ENCODE peak calls at places on chromosomes 1 and 21, in nine cellular contexts. M is astrocyte, N is body of pancreas, W is heart right ventricle, R is sigmoid colon, H is SK-N-SH, L is ovary, K is IMR-90, B is BJ. V is an unnamed sample. For H3K27me3, the result is how much of the 10 kb centered on the place peaks cover.

GRCh38 chr1:170495006-170495405 is 37.0 kb upstream of the GORAB start:
- DNase-seq in M (peak), N (no peak), W (no peak), R (no peak), H (no peak), L (no peak), K (peak), B (no peak), V (no peak)

GRCh38 chr21:15241997-15242767 is 177.4 kb upstream of the NRIP1 start:
- DNase-seq in M (no peak), N (no peak), W (no peak), R (no peak), H (no peak), L (no peak), K (no peak), B (no peak), V (no peak)

GRCh38 chr1:247211339-247211738 is 39.5 kb upstream of the ZNF124 start:
- DNase-seq in M (no peak), N (no peak), W (no peak), R (no peak), H (no peak), L (no peak), K (no peak), B (no peak), V (no peak)

GRCh38 chr1:37485902-37486679 is 11.7 kb downstream of the ZC3H12A start:
- DNase-seq in M (no peak), N (peak), W (no peak), R (no peak), H (peak), L (no peak), K (no peak), B (no peak), V (no peak)

GRCh38 chr1:221169447-221169889 is 290.2 kb downstream of the HLX start:
- DNase-seq in M (peak), N (no peak), W (no peak), R (no peak), H (no peak), L (no peak), K (peak), B (no peak), V (no peak)

GRCh38 chr1:214441119-214441518 is 110.3 kb downstream of the PTPN14 start:
- DNase-seq in M (peak), N (no peak), W (no peak), R (no peak), H (no peak), L (no peak), K (peak), B (peak), V (no peak)

GRCh38 chr1:54681396-54681795 is 34.3 kb upstream of the TTC4 start:
- DNase-seq in M (no peak), N (no peak), W (no peak), R (no peak), H (peak), L (no peak), K (peak), B (no peak), V (no peak)

GRCh38 chr1:212712451-212713303 is 13.0 kb upstream of the BATF3 start:
- DNase-seq in M (peak), N (no peak), W (no peak), R (no peak), H (no peak), L (no peak), K (peak), B (peak), V (no peak)

GRCh38 chr1:67766117-67766978 is 66.9 kb downstream of the GNG12 start:
- DNase-seq in M (peak), N (peak), W (peak), R (no peak), H (peak), L (peak), K (peak), B (peak), V (no peak)

GRCh38 chr1:155646307-155646706 is 36.3 kb downstream of the MSTO1 start:
- DNase-seq in M (no peak), N (peak), W (no peak), R (peak), H (no peak), L (no peak), K (peak), B (no peak), V (no peak)

GRCh38 chr1:2874207-2875165 is 73.0 kb upstream of the TTC34 start:
- DNase-seq in M (no peak), N (peak), W (no peak), R (no peak), H (no peak), L (peak), K (no peak), B (no peak), V (no peak)

GRCh38 chr21:42317341-42317741 is 2.1 kb upstream of the TFF3 start:
- DNase-seq in M (no peak), N (no peak), W (no peak), R (no peak), H (no peak), L (no peak), K (no peak), B (no peak), V (no peak)

GRCh38 chr1:3315991-3316943 is 138.2 kb upstream of the ARHGEF16 start:
- DNase-seq in M (no peak), N (no peak), W (no peak), R (no peak), H (no peak), L (no peak), K (no peak), B (no peak), V (no peak)

DNA sequence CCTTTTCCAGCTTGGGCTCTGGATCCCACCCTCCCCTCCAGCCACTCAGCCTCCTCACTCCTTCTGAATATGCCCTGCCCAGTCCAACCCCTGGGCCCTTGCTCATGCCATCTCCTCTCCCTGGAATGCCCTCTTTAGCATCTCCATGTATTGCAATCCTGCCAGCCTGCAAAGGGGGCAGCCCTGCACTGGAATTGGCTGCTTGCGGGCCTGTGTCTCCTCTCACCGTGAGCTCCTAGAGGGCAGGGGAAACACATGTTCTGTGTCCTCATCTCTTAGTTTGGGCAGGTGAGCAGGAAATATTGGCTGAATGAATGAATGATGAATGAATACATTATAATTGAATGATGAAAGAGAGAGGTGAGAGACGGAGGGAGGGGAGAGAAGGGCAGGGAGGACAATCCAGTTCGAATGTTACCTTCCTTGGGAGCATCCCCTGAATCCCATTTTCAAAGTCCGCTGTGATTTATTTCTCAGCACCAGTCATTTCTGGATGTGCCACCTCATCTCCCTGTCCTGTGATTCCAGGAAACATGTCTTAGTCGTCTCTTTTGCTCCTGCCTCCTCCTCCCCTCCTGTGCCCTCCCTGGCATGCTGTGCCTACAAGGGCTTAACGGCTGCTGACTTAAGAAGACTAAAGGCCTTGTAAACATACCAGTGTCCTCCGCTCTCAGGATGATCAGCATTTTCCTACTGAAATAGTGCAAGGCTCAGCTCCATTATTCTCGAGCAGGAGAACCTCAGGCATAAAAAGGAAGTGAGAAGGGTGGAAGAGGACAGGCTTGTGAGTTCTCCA is 61.4 kb upstream of the RUNX3 start:
- DNase-seq in M (no peak), N (no peak), W (no peak), R (no peak), H (no peak), L (no peak), K (no peak), B (no peak), V (no peak)
- TF ChIP-seq CTCF in M (no peak), N (no peak), W (no peak), R (no peak), H (no peak), L (no peak), K (no peak), B (no peak), V (no peak)

DNA sequence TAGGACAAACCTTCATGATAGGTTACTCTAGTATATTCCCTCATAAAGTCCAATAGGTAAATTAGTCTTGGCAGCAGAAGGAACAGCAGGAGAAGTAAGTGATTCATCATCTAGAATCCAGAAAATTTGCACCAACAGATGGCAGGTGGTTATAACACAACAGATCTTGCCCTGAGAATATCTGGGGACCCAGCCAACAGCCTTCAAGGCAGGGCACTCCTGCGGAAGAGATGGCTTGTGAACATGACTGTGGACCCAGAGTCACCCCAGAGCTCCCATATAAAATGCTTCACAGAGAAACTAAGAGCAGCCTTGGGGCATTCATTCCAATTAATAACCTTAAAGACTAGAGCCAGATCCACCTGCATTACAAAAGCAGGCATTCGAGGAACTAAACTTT is 7.9 kb upstream of the PLA2G2C start:
- DNase-seq in M (no peak), N (no peak), W (no peak), R (no peak), H (no peak), L (no peak), K (no peak), B (no peak), V (no peak)
- H3K27me3 ChIP-seq in M (under half), N (under half), W (under half), R (under half), H (under half), L (under half), K (under half), B (under half), V (under half)

DNA sequence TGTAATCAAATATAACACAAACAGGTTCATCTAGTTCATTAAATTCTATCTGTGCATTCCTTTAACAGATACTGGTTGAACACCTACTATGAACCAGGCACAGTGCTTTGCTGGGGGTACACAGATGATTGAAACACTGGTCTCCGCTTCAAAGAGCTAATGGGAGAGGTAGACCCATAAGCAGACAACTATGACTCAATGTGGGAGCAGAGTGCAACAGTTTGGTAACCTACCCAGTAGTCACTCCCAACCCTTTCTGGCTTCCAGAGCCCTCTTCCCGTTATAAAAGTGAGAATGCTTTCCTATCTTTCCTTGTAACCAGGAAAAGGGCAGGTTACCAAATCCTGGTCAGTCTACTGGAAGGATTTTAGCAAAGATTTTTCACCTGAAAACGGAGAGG is 8.0 kb upstream of the ETV3 start:
- DNase-seq in M (no peak), N (no peak), W (no peak), R (no peak), H (no peak), L (no peak), K (no peak), B (no peak), V (no peak)
- H3K4me3 ChIP-seq in M (no peak), N (no peak), W (no peak), R (no peak), H (no peak), L (no peak), K (no peak), B (no peak), V (no peak)

DNA sequence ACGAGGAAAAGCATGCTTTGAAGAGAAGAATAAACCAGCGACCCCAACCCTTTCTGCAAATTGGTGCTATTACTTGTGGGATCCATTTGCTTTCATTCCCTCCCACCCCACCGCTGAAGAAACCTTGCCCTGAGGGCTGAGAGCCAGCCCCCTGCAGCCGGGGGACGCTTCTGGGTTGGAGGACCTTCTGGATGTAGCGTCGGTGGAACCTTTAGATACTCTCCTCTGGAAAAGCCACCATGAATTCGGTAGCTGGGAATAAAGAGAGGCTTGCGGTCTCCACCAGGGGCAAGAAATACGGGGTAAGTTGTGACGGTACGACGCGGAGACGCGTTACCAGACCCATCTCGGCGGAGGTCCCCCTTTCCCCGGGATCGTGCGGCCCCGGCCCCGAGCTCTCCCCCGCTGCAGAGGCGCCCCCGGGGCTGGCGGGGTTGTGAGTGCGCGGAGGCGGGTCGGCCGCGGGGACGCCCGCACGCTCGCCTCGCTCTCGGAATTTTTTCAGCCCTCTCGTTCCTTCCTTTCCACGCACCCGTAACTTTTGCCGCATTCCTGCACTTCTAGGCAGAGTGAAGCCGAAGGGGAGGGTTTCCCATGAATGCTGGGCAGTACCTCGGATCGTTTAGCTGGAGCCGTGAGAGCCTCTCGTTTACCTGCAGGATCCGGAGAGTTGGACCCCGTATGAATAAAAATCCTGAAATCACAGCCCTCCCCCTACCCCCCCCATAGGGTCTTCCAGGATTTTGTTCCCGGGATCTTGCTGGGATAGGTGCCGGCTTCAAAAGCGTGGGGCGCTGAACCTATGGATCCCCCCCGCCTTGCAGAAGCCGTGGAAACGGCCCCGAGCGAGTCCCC is 628 bp downstream of the KIF26B start:
- DNase-seq in M (peak), N (no peak), W (no peak), R (no peak), H (peak), L (no peak), K (peak), B (no peak), V (no peak)
- TF ChIP-seq CTCF in M (no peak), N (no peak), W (no peak), R (no peak), H (no peak), L (no peak), K (no peak), B (no peak), V (peak)

GRCh38 chr1:197787623-197788536 is 12.6 kb upstream of the DENND1B start:
- DNase-seq in M (no peak), N (no peak), W (no peak), R (no peak), H (no peak), L (no peak), K (no peak), B (no peak), V (no peak)
- H3K27me3 ChIP-seq in M (under half), N (under half), W (under half), R (under half), H (under half), L (under half), K (under half), B (under half), V (under half)

DNA sequence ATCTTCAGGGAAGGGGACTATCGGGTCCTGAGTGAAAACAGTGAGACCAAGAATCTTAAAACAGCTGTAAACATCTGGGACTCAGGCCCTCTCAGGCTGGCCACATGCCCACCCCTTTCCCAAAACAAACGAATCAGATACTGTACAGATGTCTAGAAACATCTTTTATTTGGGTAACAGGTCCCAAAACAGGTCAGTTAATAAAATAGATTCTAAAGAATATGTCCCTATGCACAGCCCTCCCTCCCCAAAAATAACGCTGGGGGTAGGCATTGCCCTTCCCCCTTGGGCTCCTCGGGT is 499 bp upstream of the CRTC2 start:
- DNase-seq in M (no peak), N (no peak), W (no peak), R (peak), H (no peak), L (peak), K (no peak), B (no peak), V (no peak)
- H3K4me3 ChIP-seq in M (no peak), N (no peak), W (no peak), R (peak), H (no peak), L (peak), K (no peak), B (no peak), V (no peak)

GRCh38 chr1:166870584-166870983 is 5.5 kb downstream of the TADA1 start:
- DNase-seq in M (no peak), N (no peak), W (no peak), R (no peak), H (no peak), L (no peak), K (no peak), B (no peak), V (no peak)

GRCh38 chr1:166875734-166876539 is at the start of gene TADA1:
- DNase-seq in M (peak), N (peak), W (peak), R (peak), H (peak), L (peak), K (peak), B (peak), V (peak)

GRCh38 chr1:166874464-166874863 is 1.6 kb downstream of the TADA1 start:
- DNase-seq in M (no peak), N (no peak), W (no peak), R (no peak), H (no peak), L (no peak), K (no peak), B (no peak), V (no peak)

GRCh38 chr1:166875302-166875733 is 746 bp downstream of the TADA1 start:
- DNase-seq in M (no peak), N (no peak), W (no peak), R (no peak), H (no peak), L (no peak), K (no peak), B (no peak), V (no peak)

DNA sequence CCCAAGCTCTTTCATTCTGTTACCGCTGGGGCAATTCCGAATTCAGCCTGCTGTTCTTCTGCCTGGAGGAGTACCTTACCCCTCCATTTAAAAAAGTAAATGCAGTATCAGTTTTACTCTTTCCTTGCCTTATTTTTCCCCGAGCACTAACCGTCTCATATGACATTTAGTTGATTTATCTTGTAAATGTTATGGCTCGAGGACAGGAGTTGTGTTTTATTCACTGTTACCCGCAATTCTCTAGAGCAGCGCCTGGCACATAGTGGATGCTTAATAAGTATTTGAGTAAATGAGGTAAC is 425 bp upstream of the TADA1 start:
- DNase-seq in M (no peak), N (no peak), W (no peak), R (no peak), H (no peak), L (no peak), K (no peak), B (no peak), V (no peak)
- TF ChIP-seq CTCF in M (peak), N (peak), W (peak), R (peak), H (peak), L (peak), K (no peak), B (no peak), V (peak)

DNA sequence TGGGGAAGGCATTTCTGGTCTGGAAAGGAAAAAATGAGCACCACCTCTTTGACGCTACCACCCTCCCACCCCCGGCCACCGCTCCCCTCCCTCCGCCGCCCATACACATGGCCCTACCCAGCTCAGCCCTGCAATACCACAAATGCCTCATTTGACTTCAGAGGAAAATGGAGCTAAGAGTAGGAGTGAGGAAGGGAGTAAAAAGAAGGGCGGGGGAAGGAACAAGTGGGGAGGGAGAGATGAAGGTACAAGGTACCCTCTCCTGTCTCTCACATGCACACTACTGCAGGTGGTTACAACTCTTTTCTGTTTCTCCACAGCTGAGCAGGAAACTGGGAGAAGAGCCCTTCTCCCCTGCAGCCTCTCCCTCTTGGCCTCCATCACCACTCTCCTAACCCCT is 7.1 kb downstream of the SYT2 start:
- DNase-seq in M (no peak), N (no peak), W (no peak), R (no peak), H (no peak), L (no peak), K (no peak), B (no peak), V (no peak)
- H3K27me3 ChIP-seq in M (half or more), N (under half), W (half or more), R (under half), H (half or more), L (under half), K (half or more), B (under half), V (under half)

GRCh38 chr1:200042437-200043329 is 15.2 kb downstream of the NR5A2 start:
- DNase-seq in M (no peak), N (peak), W (no peak), R (no peak), H (peak), L (no peak), K (no peak), B (no peak), V (peak)
- H3K4me3 ChIP-seq in M (peak), N (peak), W (peak), R (peak), H (peak), L (peak), K (peak), B (no peak), V (peak)

V was measured in Caco-2.